ENCODE peak calls at places on chromosomes 16 and 17, in nine cellular contexts. H is suprapubic skin, S is A549, M is GM12878, X is stomach, P is esophagus muscularis mucosa, D is sigmoid colon, I is H1, T is tibial nerve. B is an unnamed sample.

GRCh38 chr16:13507530-13507929 is 412.4 kb upstream of the ERCC4 start:
- DNase-seq in H (no peak), S (no peak), M (no peak), X (no peak), P (no peak), D (no peak), I (no peak), T (no peak), B (no peak)

GRCh38 chr17:75345514-75346167 is 56.4 kb upstream of the SLC25A19 start:
- DNase-seq in H (no peak), S (no peak), M (peak; percentile 91), X (no peak), P (no peak), D (no peak), I (no peak), T (no peak), B (no peak)

GRCh38 chr17:7830616-7831015 is 3.4 kb upstream of the KDM6B start:
- DNase-seq in H (no peak), S (no peak), M (no peak), X (no peak), P (no peak), D (peak; percentile 57), I (no peak), T (no peak), B (no peak)

GRCh38 chr17:751269-752001 is 629 bp downstream of the GEMIN4 start:
- DNase-seq in H (peak; percentile 73), S (peak; percentile 58), M (no peak), X (peak; percentile 37), P (no peak), D (peak; percentile 72), I (peak; percentile 54), T (no peak), B (peak; percentile 51)

GRCh38 chr17:18860161-18860972 is 2.4 kb downstream of the PRPSAP2 start:
- DNase-seq in H (no peak), S (no peak), M (peak; percentile 79), X (no peak), P (no peak), D (no peak), I (no peak), T (no peak), B (no peak)

GRCh38 chr16:85227924-85228462 is 115.7 kb upstream of the CIBAR2 start:
- DNase-seq in H (no peak), S (no peak), M (no peak), X (no peak), P (no peak), D (peak; percentile 77), I (no peak), T (no peak), B (peak; percentile 69)

GRCh38 chr16:85112364-85112763 is at the start of gene CIBAR2:
- DNase-seq in H (no peak), S (no peak), M (no peak), X (no peak), P (no peak), D (no peak), I (peak; percentile 63), T (no peak), B (peak; percentile 92)

GRCh38 chr17:7854851-7855642 is at the start of gene TMEM88:
- DNase-seq in H (no peak), S (no peak), M (no peak), X (no peak), P (no peak), D (peak; percentile 67), I (peak; percentile 66), T (no peak), B (no peak)

GRCh38 chr16:66740533-66740932 is 10.9 kb downstream of the DYNC1LI2 start:
- DNase-seq in H (no peak), S (no peak), M (no peak), X (peak; percentile 32), P (no peak), D (no peak), I (no peak), T (no peak), B (no peak)

GRCh38 chr16:4425378-4426020 is at the start of gene DNAJA3:
- DNase-seq in H (peak; percentile 93), S (peak; percentile 95), M (peak; percentile 91), X (peak; percentile 94), P (peak; percentile 98), D (peak; percentile 96), I (peak; percentile 95), T (peak; percentile 83), B (peak; percentile 98)

GRCh38 chr16:4431023-4431422 is 5.4 kb downstream of the DNAJA3 start:
- DNase-seq in H (no peak), S (no peak), M (no peak), X (no peak), P (no peak), D (no peak), I (no peak), T (no peak), B (no peak)

GRCh38 chr16:4428500-4428899 is 2.8 kb downstream of the DNAJA3 start:
- DNase-seq in H (no peak), S (no peak), M (no peak), X (no peak), P (no peak), D (no peak), I (no peak), T (no peak), B (no peak)

GRCh38 chr16:4426722-4427372 is 1.2 kb downstream of the DNAJA3 start:
- DNase-seq in H (no peak), S (no peak), M (no peak), X (no peak), P (no peak), D (no peak), I (no peak), T (no peak), B (no peak)

DNA sequence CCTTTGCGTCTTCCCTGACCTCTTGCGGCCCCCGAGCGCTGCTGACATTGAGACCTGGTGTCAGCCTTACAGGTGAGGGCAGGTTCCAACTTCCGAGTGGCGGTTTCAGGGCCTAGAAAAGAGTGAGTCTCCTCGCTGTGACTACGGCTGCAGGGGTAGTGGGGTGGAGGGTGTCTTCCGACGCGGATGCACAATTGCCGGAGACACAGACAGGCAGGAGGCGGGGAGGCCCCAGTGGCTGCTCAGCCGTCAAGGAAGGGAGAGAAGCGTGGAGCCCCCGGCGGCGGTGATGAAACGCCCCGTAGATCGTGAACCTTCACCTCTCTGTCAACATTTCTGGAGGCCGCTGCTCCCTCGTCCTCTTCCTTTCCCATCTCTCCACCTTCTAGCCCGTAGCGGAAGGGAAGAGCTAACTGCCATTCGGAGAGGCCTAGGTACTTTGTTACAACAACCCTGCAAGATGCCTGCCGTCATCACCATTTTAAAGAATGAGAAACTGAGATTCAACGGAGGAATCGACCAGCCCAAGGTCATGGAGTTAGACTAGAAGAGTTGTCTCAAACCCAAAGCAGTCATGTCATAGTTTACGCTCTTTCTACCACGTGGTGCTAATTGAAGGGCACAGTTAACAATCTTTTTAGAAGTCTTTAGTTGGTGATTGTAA is 485 bp downstream of the DNAJA3 start:
- DNase-seq in H (no peak), S (peak; percentile 18), M (no peak), X (no peak), P (no peak), D (no peak), I (no peak), T (no peak), B (peak; percentile 47)
- TF ChIP-seq EP300 in H (no peak), S (no peak), M (no peak), X (no peak), P (no peak), D (no peak), I (no peak), T (no peak), B (no peak)

DNA sequence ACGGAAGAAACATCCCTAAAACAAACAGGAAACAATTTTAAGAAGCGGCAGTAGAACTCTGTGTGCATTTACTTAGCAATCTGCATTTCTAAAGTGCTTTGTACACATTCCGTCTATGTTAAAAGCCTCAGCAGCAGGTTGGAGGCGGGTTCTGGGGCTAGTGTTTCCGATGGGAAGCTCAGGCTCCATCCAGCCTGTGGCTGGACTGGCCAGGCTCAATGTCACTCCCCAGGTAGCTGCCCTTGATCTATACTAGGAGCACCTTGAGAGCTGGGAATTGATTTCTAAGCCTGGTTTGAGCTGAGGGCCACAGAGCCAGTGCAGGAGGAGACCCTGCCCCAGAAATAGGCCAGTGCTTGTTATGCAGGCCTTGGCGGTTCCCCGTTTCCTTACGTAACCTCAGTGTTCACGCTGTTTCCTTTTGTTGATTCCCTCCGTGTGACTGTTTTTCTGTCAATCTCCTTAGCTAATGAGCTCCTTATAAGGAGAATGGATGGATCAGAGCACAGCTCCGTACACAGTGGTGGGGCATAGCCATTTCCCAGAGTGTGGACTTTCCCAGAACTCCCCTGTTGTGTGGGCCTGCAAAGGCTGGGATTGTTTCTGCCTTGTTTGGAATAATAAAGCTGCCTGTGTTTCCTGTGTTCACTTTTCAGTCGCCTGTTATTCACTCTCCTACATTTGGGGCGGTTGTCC is 21.4 kb downstream of the ADORA2B start:
- DNase-seq in H (peak; percentile 25), S (no peak), M (no peak), X (peak; percentile 72), P (no peak), D (peak; percentile 21), I (peak; percentile 72), T (no peak), B (no peak)
- TF ChIP-seq EP300 in H (no peak), S (no peak), M (no peak), X (no peak), P (no peak), D (no peak), I (peak; percentile 67), T (no peak), B (no peak)

GRCh38 chr16:64907844-64908243 is 214.0 kb downstream of the CDH11 start:
- DNase-seq in H (no peak), S (no peak), M (no peak), X (no peak), P (no peak), D (no peak), I (no peak), T (no peak), B (peak; percentile 22)

GRCh38 chr16:64910351-64910750 is 211.5 kb downstream of the CDH11 start:
- DNase-seq in H (no peak), S (no peak), M (no peak), X (no peak), P (no peak), D (no peak), I (no peak), T (peak; percentile 14), B (no peak)
- TF ChIP-seq EP300 in H (no peak), S (no peak), M (no peak), X (no peak), P (no peak), D (no peak), I (no peak), T (no peak), B (no peak)

GRCh38 chr16:2082983-2083364 is 35.2 kb downstream of the TSC2 start:
- DNase-seq in H (no peak), S (no peak), M (no peak), X (no peak), P (no peak), D (no peak), I (no peak), T (no peak), B (no peak)

GRCh38 chr16:2081201-2081600 is 33.4 kb downstream of the TSC2 start:
- DNase-seq in H (no peak), S (no peak), M (no peak), X (no peak), P (no peak), D (no peak), I (no peak), T (no peak), B (no peak)

GRCh38 chr16:2083409-2083808 is 35.6 kb downstream of the TSC2 start:
- DNase-seq in H (no peak), S (no peak), M (no peak), X (no peak), P (no peak), D (no peak), I (no peak), T (no peak), B (no peak)

GRCh38 chr16:2081685-2082084 is 33.9 kb downstream of the TSC2 start:
- DNase-seq in H (no peak), S (no peak), M (no peak), X (no peak), P (no peak), D (no peak), I (no peak), T (no peak), B (no peak)

GRCh38 chr16:2082171-2082982 is 34.6 kb downstream of the TSC2 start:
- DNase-seq in H (no peak), S (no peak), M (no peak), X (peak; percentile 90), P (no peak), D (peak; percentile 85), I (no peak), T (no peak), B (no peak)
- TF ChIP-seq EP300 in H (no peak), S (no peak), M (no peak), X (no peak), P (no peak), D (no peak), I (no peak), T (no peak), B (no peak)

B was measured in SK-N-SH.